ENCODE peak calls at places on chromosomes 4 and X, in nine cellular contexts. One of them, this sample, is unnamed.

GRCh38 chr4:13611283-13611842 is 16.2 kb downstream of the BOD1L1 start:
- DNase-seq in ovary: no peak
- DNase-seq in transverse colon: peak
- DNase-seq in GM12865: peak
- DNase-seq in mesothelial cell of epicardium: no peak
- DNase-seq in stomach: no peak
- DNase-seq in astrocyte: peak
- DNase-seq in brain microvascular endothelial cell: peak
- DNase-seq in endodermal cell: no peak
- DNase-seq in this sample: no peak

GRCh38 chr4:55444822-55445221 is 49.1 kb downstream of the TMEM165 start:
- DNase-seq in endodermal cell: no peak
- DNase-seq in astrocyte: peak
- DNase-seq in ovary: no peak
- DNase-seq in brain microvascular endothelial cell: peak
- DNase-seq in transverse colon: no peak
- DNase-seq in mesothelial cell of epicardium: no peak
- DNase-seq in GM12865: peak
- DNase-seq in stomach: no peak
- DNase-seq in this sample: no peak

GRCh38 chrX:40945366-40945713 is 139.9 kb upstream of the USP9X start:
- DNase-seq in astrocyte: peak
- DNase-seq in transverse colon: peak
- DNase-seq in endodermal cell: no peak
- DNase-seq in stomach: no peak
- DNase-seq in ovary: peak
- DNase-seq in GM12865: peak
- DNase-seq in brain microvascular endothelial cell: peak
- DNase-seq in mesothelial cell of epicardium: no peak
- DNase-seq in this sample: no peak

GRCh38 chr4:138789796-138790195 is 225.8 kb upstream of the NOCT start:
- DNase-seq in transverse colon: no peak
- DNase-seq in astrocyte: no peak
- DNase-seq in brain microvascular endothelial cell: no peak
- DNase-seq in stomach: no peak
- DNase-seq in ovary: no peak
- DNase-seq in GM12865: no peak
- DNase-seq in endodermal cell: no peak
- DNase-seq in mesothelial cell of epicardium: no peak
- DNase-seq in this sample: no peak

GRCh38 chrX:48045410-48046311 is 25.8 kb downstream of the ZNF630 start:
- DNase-seq in transverse colon: no peak
- DNase-seq in mesothelial cell of epicardium: no peak
- DNase-seq in endodermal cell: peak
- DNase-seq in stomach: no peak
- DNase-seq in ovary: peak
- DNase-seq in GM12865: no peak
- DNase-seq in astrocyte: peak
- DNase-seq in brain microvascular endothelial cell: peak
- DNase-seq in this sample: no peak

GRCh38 chr4:138992676-138993075 is 22.9 kb upstream of the NOCT start:
- DNase-seq in mesothelial cell of epicardium: no peak
- DNase-seq in brain microvascular endothelial cell: no peak
- DNase-seq in stomach: no peak
- DNase-seq in endodermal cell: peak
- DNase-seq in astrocyte: no peak
- DNase-seq in ovary: no peak
- DNase-seq in GM12865: peak
- DNase-seq in transverse colon: no peak
- DNase-seq in this sample: no peak

GRCh38 chr4:7970031-7970946 is 30.6 kb upstream of the AFAP1 start:
- DNase-seq in brain microvascular endothelial cell: peak
- DNase-seq in endodermal cell: peak
- DNase-seq in GM12865: peak
- DNase-seq in astrocyte: peak
- DNase-seq in mesothelial cell of epicardium: no peak
- DNase-seq in transverse colon: peak
- DNase-seq in ovary: no peak
- DNase-seq in stomach: peak
- DNase-seq in this sample: no peak

GRCh38 chr4:83855044-83855443 is 319.1 kb downstream of the GPAT3 start:
- DNase-seq in mesothelial cell of epicardium: no peak
- DNase-seq in brain microvascular endothelial cell: peak
- DNase-seq in GM12865: no peak
- DNase-seq in astrocyte: peak
- DNase-seq in transverse colon: no peak
- DNase-seq in endodermal cell: no peak
- DNase-seq in ovary: no peak
- DNase-seq in stomach: no peak
- DNase-seq in this sample: no peak

GRCh38 chr4:7769936-7770674 is 169.6 kb downstream of the AFAP1 start:
- DNase-seq in endodermal cell: peak
- DNase-seq in astrocyte: no peak
- DNase-seq in mesothelial cell of epicardium: no peak
- DNase-seq in stomach: no peak
- DNase-seq in transverse colon: no peak
- DNase-seq in GM12865: peak
- DNase-seq in ovary: no peak
- DNase-seq in brain microvascular endothelial cell: no peak
- DNase-seq in this sample: no peak

GRCh38 chr4:152399246-152399645 is 136.6 kb downstream of the FBXW7 start:
- DNase-seq in stomach: no peak
- DNase-seq in brain microvascular endothelial cell: no peak
- DNase-seq in mesothelial cell of epicardium: no peak
- DNase-seq in ovary: no peak
- DNase-seq in astrocyte: no peak
- DNase-seq in endodermal cell: no peak
- DNase-seq in transverse colon: no peak
- DNase-seq in GM12865: peak
- DNase-seq in this sample: no peak

GRCh38 chr4:73187325-73187724 is 71.3 kb downstream of the ANKRD17 start:
- DNase-seq in stomach: no peak
- DNase-seq in endodermal cell: no peak
- DNase-seq in brain microvascular endothelial cell: no peak
- DNase-seq in transverse colon: no peak
- DNase-seq in GM12865: no peak
- DNase-seq in ovary: no peak
- DNase-seq in mesothelial cell of epicardium: no peak
- DNase-seq in astrocyte: peak
- DNase-seq in this sample: no peak

GRCh38 chr4:10272511-10272910 is 155.9 kb upstream of the WDR1 start:
- DNase-seq in astrocyte: no peak
- DNase-seq in endodermal cell: no peak
- DNase-seq in transverse colon: no peak
- DNase-seq in GM12865: no peak
- DNase-seq in ovary: no peak
- DNase-seq in mesothelial cell of epicardium: no peak
- DNase-seq in brain microvascular endothelial cell: no peak
- DNase-seq in stomach: no peak
- DNase-seq in this sample: no peak

DNA sequence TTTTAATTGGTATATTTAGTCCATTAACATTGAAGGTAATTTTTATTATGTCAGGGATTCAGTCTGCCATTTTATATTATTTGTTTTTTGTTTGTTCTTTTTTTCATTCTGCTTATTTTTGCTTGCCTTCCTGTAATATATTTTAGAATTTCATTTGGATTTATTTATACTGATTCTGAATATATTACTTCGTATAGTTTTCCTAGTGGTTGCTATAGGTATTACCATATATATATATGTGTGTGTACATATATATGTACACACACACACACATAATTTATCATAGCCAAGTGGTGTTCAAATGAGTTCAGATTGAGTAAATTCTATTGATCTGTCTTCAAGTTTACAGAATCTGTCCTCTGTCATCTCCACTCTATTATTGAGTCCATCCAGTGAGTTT is 11.2 kb downstream of the CITED1 start:
- DNase-seq in stomach: no peak
- DNase-seq in GM12865: no peak
- DNase-seq in astrocyte: no peak
- DNase-seq in transverse colon: no peak
- DNase-seq in endodermal cell: no peak
- DNase-seq in brain microvascular endothelial cell: no peak
- DNase-seq in ovary: no peak
- DNase-seq in mesothelial cell of epicardium: no peak
- DNase-seq in this sample: no peak
- TF ChIP-seq CTCF in stomach: no peak
- TF ChIP-seq CTCF in GM12865: no peak
- TF ChIP-seq CTCF in astrocyte: no peak
- TF ChIP-seq CTCF in transverse colon: peak
- TF ChIP-seq CTCF in endodermal cell: peak
- TF ChIP-seq CTCF in brain microvascular endothelial cell: no peak
- TF ChIP-seq CTCF in ovary: no peak
- TF ChIP-seq CTCF in mesothelial cell of epicardium: peak
- TF ChIP-seq CTCF in this sample: no peak

DNA sequence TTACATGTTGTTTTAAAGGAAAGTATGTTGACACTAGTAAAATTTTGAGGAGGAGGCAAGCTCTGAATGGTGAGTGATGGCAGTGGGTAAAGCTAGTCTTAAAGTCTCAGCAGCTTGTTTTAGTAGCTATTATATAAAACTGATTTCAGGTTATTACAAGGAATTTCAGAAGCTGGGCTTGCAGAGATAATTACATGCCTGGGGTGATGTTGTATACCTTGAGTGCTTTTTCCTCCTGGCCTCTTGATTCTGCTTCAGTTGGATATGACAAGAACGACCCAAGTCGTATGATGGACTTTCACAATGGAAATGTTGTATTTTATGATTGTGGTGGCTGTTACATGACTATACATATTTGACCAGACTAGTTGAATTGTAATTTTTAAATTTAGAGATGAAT is 175.5 kb upstream of the ADGRL3 start:
- DNase-seq in brain microvascular endothelial cell: no peak
- DNase-seq in mesothelial cell of epicardium: no peak
- DNase-seq in astrocyte: no peak
- DNase-seq in stomach: no peak
- DNase-seq in ovary: no peak
- DNase-seq in transverse colon: no peak
- DNase-seq in endodermal cell: no peak
- DNase-seq in GM12865: no peak
- DNase-seq in this sample: no peak
- TF ChIP-seq CTCF in brain microvascular endothelial cell: no peak
- TF ChIP-seq CTCF in mesothelial cell of epicardium: no peak
- TF ChIP-seq CTCF in astrocyte: no peak
- TF ChIP-seq CTCF in stomach: no peak
- TF ChIP-seq CTCF in ovary: no peak
- TF ChIP-seq CTCF in transverse colon: no peak
- TF ChIP-seq CTCF in endodermal cell: no peak
- TF ChIP-seq CTCF in GM12865: no peak
- TF ChIP-seq CTCF in this sample: no peak

GRCh38 chr4:30722092-30722915 is 2.1 kb downstream of the PCDH7 start:
- DNase-seq in transverse colon: no peak
- DNase-seq in mesothelial cell of epicardium: peak
- DNase-seq in stomach: no peak
- DNase-seq in ovary: no peak
- DNase-seq in astrocyte: no peak
- DNase-seq in GM12865: no peak
- DNase-seq in brain microvascular endothelial cell: no peak
- DNase-seq in endodermal cell: no peak
- DNase-seq in this sample: no peak

GRCh38 chr4:30720021-30720655 is at the start of gene PCDH7:
- DNase-seq in endodermal cell: peak
- DNase-seq in astrocyte: peak
- DNase-seq in brain microvascular endothelial cell: peak
- DNase-seq in ovary: no peak
- DNase-seq in stomach: peak
- DNase-seq in transverse colon: peak
- DNase-seq in mesothelial cell of epicardium: peak
- DNase-seq in GM12865: no peak
- DNase-seq in this sample: no peak

GRCh38 chr4:30722916-30723270 is 2.7 kb downstream of the PCDH7 start:
- DNase-seq in transverse colon: no peak
- DNase-seq in stomach: no peak
- DNase-seq in GM12865: no peak
- DNase-seq in mesothelial cell of epicardium: no peak
- DNase-seq in ovary: no peak
- DNase-seq in astrocyte: no peak
- DNase-seq in brain microvascular endothelial cell: no peak
- DNase-seq in endodermal cell: peak
- DNase-seq in this sample: no peak

GRCh38 chr4:30720656-30721352 is 635 bp downstream of the PCDH7 start:
- DNase-seq in brain microvascular endothelial cell: peak
- DNase-seq in endodermal cell: no peak
- DNase-seq in GM12865: no peak
- DNase-seq in ovary: peak
- DNase-seq in transverse colon: peak
- DNase-seq in mesothelial cell of epicardium: peak
- DNase-seq in astrocyte: peak
- DNase-seq in stomach: no peak
- DNase-seq in this sample: no peak

DNA sequence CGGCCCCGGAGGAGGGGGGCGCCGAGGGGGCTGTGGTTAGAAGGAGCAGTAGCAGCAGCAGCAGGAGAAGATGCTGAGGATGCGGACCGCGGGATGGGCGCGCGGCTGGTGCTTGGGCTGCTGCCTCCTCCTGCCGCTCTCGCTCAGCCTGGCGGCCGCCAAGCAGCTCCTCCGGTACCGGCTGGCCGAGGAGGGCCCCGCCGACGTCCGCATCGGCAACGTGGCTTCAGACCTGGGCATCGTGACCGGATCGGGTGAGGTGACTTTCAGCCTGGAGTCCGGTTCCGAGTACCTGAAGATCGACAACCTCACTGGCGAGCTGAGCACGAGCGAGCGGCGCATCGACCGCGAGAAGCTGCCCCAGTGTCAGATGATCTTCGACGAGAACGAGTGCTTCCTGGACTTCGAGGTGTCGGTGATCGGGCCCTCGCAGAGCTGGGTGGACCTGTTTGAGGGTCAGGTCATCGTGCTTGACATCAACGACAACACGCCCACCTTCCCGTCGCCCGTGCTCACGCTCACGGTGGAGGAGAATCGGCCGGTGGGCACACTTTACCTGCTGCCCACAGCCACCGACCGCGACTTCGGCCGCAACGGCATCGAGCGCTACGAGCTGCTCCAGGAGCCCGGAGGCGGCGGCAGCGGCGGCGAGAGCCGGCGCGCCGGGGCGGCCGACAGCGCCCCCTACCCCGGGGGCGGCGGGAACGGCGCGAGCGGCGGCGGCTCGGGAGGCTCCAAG is 1.4 kb downstream of the PCDH7 start:
- DNase-seq in mesothelial cell of epicardium: peak
- DNase-seq in ovary: no peak
- DNase-seq in GM12865: no peak
- DNase-seq in astrocyte: peak
- DNase-seq in endodermal cell: peak
- DNase-seq in transverse colon: peak
- DNase-seq in brain microvascular endothelial cell: no peak
- DNase-seq in stomach: peak
- DNase-seq in this sample: peak
- TF ChIP-seq CTCF in mesothelial cell of epicardium: peak
- TF ChIP-seq CTCF in ovary: peak
- TF ChIP-seq CTCF in GM12865: no peak
- TF ChIP-seq CTCF in astrocyte: no peak
- TF ChIP-seq CTCF in endodermal cell: peak
- TF ChIP-seq CTCF in transverse colon: no peak
- TF ChIP-seq CTCF in brain microvascular endothelial cell: no peak
- TF ChIP-seq CTCF in stomach: no peak
- TF ChIP-seq CTCF in this sample: peak

GRCh38 chr4:140281828-140282227 is 91.6 kb upstream of the SCOC start:
- DNase-seq in GM12865: no peak
- DNase-seq in stomach: no peak
- DNase-seq in astrocyte: no peak
- DNase-seq in mesothelial cell of epicardium: no peak
- DNase-seq in ovary: no peak
- DNase-seq in brain microvascular endothelial cell: no peak
- DNase-seq in transverse colon: no peak
- DNase-seq in endodermal cell: no peak
- DNase-seq in this sample: no peak
- TF ChIP-seq CTCF in GM12865: no peak
- TF ChIP-seq CTCF in stomach: no peak
- TF ChIP-seq CTCF in astrocyte: no peak
- TF ChIP-seq CTCF in mesothelial cell of epicardium: no peak
- TF ChIP-seq CTCF in ovary: no peak
- TF ChIP-seq CTCF in brain microvascular endothelial cell: peak
- TF ChIP-seq CTCF in transverse colon: no peak
- TF ChIP-seq CTCF in endodermal cell: peak
- TF ChIP-seq CTCF in this sample: no peak